ENCODE peak calls at places on chromosome 11, in eight cellular contexts. L is ELF-1; Y is kidney; N is Daoy; R is activated CD4-positive, alpha-beta T cell treated with anti-CD3 and anti-CD28 coated beads, Interleukin-2, amount 10 ng/mL, durations not matched to agents 7 days and 5 days; E is T-helper 2 cell; T is GM10248; M is stimulated activated effector memory CD8-positive, alpha-beta T cell treated with anti-CD3 and anti-CD28 coated beads, Interleukin-12 subunit alpha, Interleukin-12 subunit beta, amount 100 ng/mL, for 72 hours. O is an unnamed sample.

GRCh38 chr11:18471995-18472394 is 16.3 kb downstream of the LDHAL6A start:
- DNase-seq in M (no peak), Y (no peak), T (no peak), L (no peak), E (no peak), R (no peak), N (no peak), O (no peak)

GRCh38 chr11:29962243-29962642 is 54.6 kb downstream of the KCNA4 start:
- DNase-seq in R (no peak), L (peak), E (no peak), Y (no peak), T (no peak), N (no peak), M (no peak), O (no peak)

GRCh38 chr11:86459682-86460460 is 85.2 kb downstream of the CCDC81 start:
- DNase-seq in Y (no peak), M (no peak), N (peak), L (peak), R (no peak), E (no peak), T (no peak), O (no peak)

GRCh38 chr11:24624432-24624831 is 127.6 kb downstream of the LUZP2 start:
- DNase-seq in T (no peak), E (no peak), R (no peak), L (no peak), M (no peak), Y (no peak), N (no peak), O (no peak)

GRCh38 chr11:124762624-124763155 is 600 bp upstream of the ESAM start:
- DNase-seq in T (peak), E (no peak), R (no peak), L (peak), M (peak), Y (peak), N (peak), O (no peak)

GRCh38 chr11:131687291-131688055 is 317.1 kb downstream of the NTM start:
- DNase-seq in Y (peak), E (no peak), T (no peak), L (no peak), M (no peak), N (no peak), R (no peak), O (no peak)

GRCh38 chr11:33454264-33454663 is 197.1 kb downstream of the HIPK3 start:
- DNase-seq in M (no peak), N (no peak), E (no peak), Y (no peak), R (no peak), T (no peak), L (no peak), O (no peak)

GRCh38 chr11:10041803-10042202 is 252.2 kb downstream of the SBF2 start:
- DNase-seq in E (no peak), M (no peak), R (no peak), T (no peak), N (no peak), Y (no peak), L (no peak), O (no peak)

GRCh38 chr11:65862941-65863888 is 3.0 kb downstream of the MUS81 start:
- DNase-seq in T (no peak), N (peak), L (no peak), E (no peak), R (no peak), Y (peak), M (no peak), O (no peak)

GRCh38 chr11:23688835-23689234 is 808.0 kb upstream of the LUZP2 start:
- DNase-seq in E (peak), T (no peak), Y (no peak), L (no peak), N (no peak), M (no peak), R (no peak), O (peak)

GRCh38 chr11:132674161-132674560 is 858.1 kb downstream of the OPCML start:
- DNase-seq in M (no peak), R (no peak), L (no peak), N (no peak), Y (no peak), T (no peak), E (no peak), O (no peak)

GRCh38 chr11:59584294-59584693 is 31.3 kb downstream of the OSBP start:
- DNase-seq in T (no peak), N (no peak), R (no peak), Y (no peak), E (no peak), L (no peak), M (no peak), O (no peak)

GRCh38 chr11:12019867-12020416 is 11.5 kb upstream of the DKK3 start:
- DNase-seq in Y (no peak), T (no peak), R (no peak), M (no peak), E (no peak), N (no peak), L (peak), O (no peak)

GRCh38 chr11:33828604-33829429 is 54.5 kb upstream of the FBXO3 start:
- DNase-seq in L (no peak), M (no peak), N (peak), E (no peak), R (no peak), T (peak), Y (peak), O (no peak)

O was measured in immature natural killer cell.